ENCODE peak calls at places on chromosomes 3 and 15, in five cellular contexts. E is H1, O is OCI-LY7, R is HepG2, H is fibroblast of lung. L is an unnamed sample. For H3K79me2 and H3K4me1, the result is how much of the 10 kb centered on the place peaks cover.

GRCh38 chr3:171813897-171814460 is 3.7 kb upstream of the PLD1 start:
- DNase-seq in E (no peak), O (peak), R (no peak), H (no peak), L (peak)

GRCh38 chr3:182248349-182248880 is 536.7 kb downstream of the SOX2 start:
- DNase-seq in E (no peak), O (peak), R (peak), H (no peak), L (no peak)

GRCh38 chr3:21979706-21980105 is 228.7 kb upstream of the ZNF385D start:
- DNase-seq in E (no peak), O (no peak), R (peak), H (peak), L (peak)

GRCh38 chr3:159824341-159824740 is 164.3 kb upstream of the IL12A start:
- DNase-seq in E (no peak), O (no peak), R (peak), H (peak), L (peak)

GRCh38 chr3:105691053-105691452 is 177.8 kb downstream of the CBLB start:
- DNase-seq in E (no peak), O (no peak), R (no peak), H (no peak), L (no peak)

GRCh38 chr3:65483475-65483874 is 555.2 kb downstream of the MAGI1 start:
- DNase-seq in E (no peak), O (no peak), R (no peak), H (peak), L (peak)

GRCh38 chr3:157333551-157333991 is 103.1 kb upstream of the PTX3 start:
- DNase-seq in E (no peak), O (no peak), R (no peak), H (peak), L (no peak)

GRCh38 chr3:84965141-84965540 is 6.4 kb downstream of the CADM2 start:
- DNase-seq in E (peak), O (no peak), R (peak), H (no peak), L (no peak)

GRCh38 chr3:23272820-23273219 is 69.7 kb downstream of the UBE2E2 start:
- DNase-seq in E (no peak), O (no peak), R (no peak), H (no peak), L (no peak)

GRCh38 chr3:165523801-165524200 is 313.4 kb downstream of the BCHE start:
- DNase-seq in E (no peak), O (no peak), R (no peak), H (peak), L (no peak)

GRCh38 chr3:158494657-158495056 is 76.3 kb upstream of the MLF1 start:
- DNase-seq in E (no peak), O (no peak), R (no peak), H (no peak), L (no peak)

GRCh38 chr15:70077436-70077835 is 20.3 kb downstream of the TLE3 start:
- DNase-seq in E (no peak), O (no peak), R (no peak), H (no peak), L (no peak)

GRCh38 chr15:89575656-89576416 is 567 bp downstream of the TICRR start:
- DNase-seq in E (peak), O (peak), R (no peak), H (no peak), L (no peak)

GRCh38 chr3:114804099-114804498 is 343.0 kb downstream of the ZBTB20 start:
- DNase-seq in E (no peak), O (no peak), R (no peak), H (no peak), L (no peak)

GRCh38 chr15:65385868-65386253 is 8.1 kb upstream of the IGDCC3 start:
- DNase-seq in E (no peak), O (no peak), R (no peak), H (no peak), L (no peak)

GRCh38 chr15:31270767-31271166 is 55.9 kb upstream of the KLF13 start:
- DNase-seq in E (peak), O (peak), R (no peak), H (no peak), L (no peak)

GRCh38 chr15:78915341-78916087 is 29.3 kb downstream of the CTSH start:
- DNase-seq in E (no peak), O (no peak), R (no peak), H (no peak), L (no peak)

GRCh38 chr15:88627463-88627862 is 6.3 kb downstream of the AEN start:
- DNase-seq in E (no peak), O (peak), R (no peak), H (no peak), L (no peak)

GRCh38 chr15:69090197-69090948 is 70.1 kb upstream of the GLCE start:
- DNase-seq in E (no peak), O (no peak), R (no peak), H (peak), L (no peak)

GRCh38 chr3:15204005-15204404 is 2.0 kb upstream of the CAPN7 start:
- DNase-seq in E (no peak), O (no peak), R (peak), H (no peak), L (no peak)

GRCh38 chr15:99137111-99137546 is 32.2 kb downstream of the SYNM start:
- DNase-seq in E (no peak), O (no peak), R (no peak), H (no peak), L (no peak)

GRCh38 chr15:101478701-101479341 is 10.7 kb downstream of the PCSK6 start:
- DNase-seq in E (no peak), O (no peak), R (no peak), H (no peak), L (no peak)

GRCh38 chr3:149377408-149378111 is at the start of gene TM4SF1:
- DNase-seq in E (no peak), O (no peak), R (peak), H (peak), L (peak)

GRCh38 chr15:70451861-70452653 is 311.3 kb downstream of the UACA start:
- DNase-seq in E (peak), O (no peak), R (no peak), H (no peak), L (no peak)

GRCh38 chr3:189041482-189042090 is 130.2 kb upstream of the TPRG1 start:
- DNase-seq in E (peak), O (peak), R (peak), H (peak), L (peak)

GRCh38 chr15:89129123-89129815 is 41.0 kb downstream of the ABHD2 start:
- DNase-seq in E (peak), O (peak), R (no peak), H (peak), L (peak)

GRCh38 chr3:184176377-184177330 is 2.0 kb downstream of the AP2M1 start:
- DNase-seq in E (peak), O (no peak), R (peak), H (peak), L (peak)

GRCh38 chr15:85443593-85444328 is 63.4 kb downstream of the AKAP13 start:
- DNase-seq in E (no peak), O (peak), R (peak), H (peak), L (peak)

GRCh38 chr15:26891448-26891881 is 24.6 kb downstream of the GABRA5 start:
- DNase-seq in E (peak), O (peak), R (peak), H (peak), L (peak)

GRCh38 chr3:40821316-40821715 is 296.6 kb downstream of the ZNF621 start:
- DNase-seq in E (no peak), O (no peak), R (no peak), H (no peak), L (no peak)

GRCh38 chr3:29071077-29071634 is 209.7 kb upstream of the RBMS3 start:
- DNase-seq in E (no peak), O (no peak), R (no peak), H (no peak), L (no peak)

GRCh38 chr15:61831505-61831921 is 228.7 kb downstream of the VPS13C start:
- DNase-seq in E (no peak), O (no peak), R (no peak), H (no peak), L (no peak)

GRCh38 chr3:189787622-189788021 is 156.4 kb downstream of the TP63 start:
- DNase-seq in E (no peak), O (no peak), R (no peak), H (no peak), L (no peak)

GRCh38 chr15:97087337-97087736 is 756.8 kb downstream of the NR2F2 start:
- DNase-seq in E (no peak), O (no peak), R (no peak), H (peak), L (no peak)

GRCh38 chr15:56207092-56207491 is 36.6 kb downstream of the RFX7 start:
- DNase-seq in E (no peak), O (peak), R (no peak), H (no peak), L (no peak)
- H3K79me2 ChIP-seq in E (under half), O (half or more), R (half or more), H (half or more), L (half or more)

GRCh38 chr3:89216021-89216739 is 108.8 kb downstream of the EPHA3 start:
- DNase-seq in E (no peak), O (no peak), R (no peak), H (peak), L (no peak)
- H2AFZ ChIP-seq in E (no peak), O (no peak), R (no peak), H (no peak), L (no peak)

DNA sequence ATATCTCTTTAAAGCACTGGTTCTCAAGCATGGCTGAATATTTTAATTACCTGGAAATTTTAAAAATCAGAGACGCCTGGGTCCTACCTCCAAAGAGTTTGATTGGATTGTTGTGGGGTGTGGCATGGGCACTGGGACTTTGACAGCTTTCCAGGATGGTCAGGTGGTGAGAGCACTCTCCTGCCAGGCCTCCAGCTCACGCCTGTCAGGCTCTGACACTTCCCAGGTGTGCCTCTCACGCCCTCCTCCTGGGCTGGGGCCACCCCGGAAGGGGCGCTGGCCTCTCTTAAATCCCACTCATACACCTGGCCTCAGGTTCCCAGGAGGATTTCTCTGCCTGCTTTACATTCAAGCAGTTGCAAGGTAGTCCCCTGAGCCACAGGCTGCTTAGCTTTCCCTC is 48.5 kb downstream of the AMOTL2 start:
- DNase-seq in E (no peak), O (no peak), R (no peak), H (no peak), L (peak)
- H3K4me1 ChIP-seq in E (under half), O (under half), R (half or more), H (under half), L (half or more)

DNA sequence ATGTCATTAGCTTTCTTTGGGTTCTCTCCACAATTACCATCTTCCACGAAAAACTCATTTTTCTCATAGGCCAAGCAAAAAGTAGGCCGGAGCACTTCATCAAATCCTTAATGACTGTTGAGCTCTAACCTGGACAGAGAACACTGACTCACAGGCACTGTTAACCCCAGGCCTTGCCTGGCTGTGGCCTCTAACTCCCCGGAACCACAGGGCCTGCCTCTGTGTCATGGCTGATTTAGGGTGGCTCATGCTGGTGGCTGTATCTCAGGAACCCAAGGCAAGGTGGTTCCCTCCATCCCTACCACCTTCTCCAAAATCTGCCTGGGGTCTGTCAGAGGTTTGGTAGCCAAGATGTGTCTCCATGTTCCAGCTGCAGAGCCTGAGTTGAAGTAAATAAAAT is 3.6 kb downstream of the CRTAP start:
- DNase-seq in E (no peak), O (no peak), R (no peak), H (no peak), L (no peak)
- H3K79me2 ChIP-seq in E (under half), O (under half), R (under half), H (under half), L (under half)

GRCh38 chr15:29345549-29346525 is 76.2 kb upstream of the NSMCE3 start:
- DNase-seq in E (peak), O (no peak), R (no peak), H (no peak), L (no peak)
- H2AFZ ChIP-seq in E (peak), O (no peak), R (no peak), H (no peak), L (no peak)

GRCh38 chr3:139534992-139535879 is 4.3 kb downstream of the RBP1 start:
- DNase-seq in E (no peak), O (no peak), R (peak), H (peak), L (peak)
- H3K4me1 ChIP-seq in E (under half), O (under half), R (under half), H (under half), L (half or more)

GRCh38 chr3:186984064-186984463 is 53.7 kb downstream of the ST6GAL1 start:
- DNase-seq in E (no peak), O (no peak), R (no peak), H (no peak), L (no peak)
- H3K79me2 ChIP-seq in E (under half), O (under half), R (under half), H (under half), L (under half)